ENCODE peak calls at places on chromosomes 16 and 17, in six cellular contexts. B is GM04503, I is T1000, P is RPMI8226, H is mesendoderm, U is left ventricle myocardium superior. W is an unnamed sample.

GRCh38 chr17:13395346-13395745 is 206.4 kb downstream of the HS3ST3A1 start:
- DNase-seq in B (no peak), I (no peak), P (no peak), H (no peak), U (no peak), W (no peak)

GRCh38 chr17:50861822-50862528 is 4.2 kb downstream of the TOB1 start:
- DNase-seq in B (no peak), I (no peak), P (no peak), H (no peak), U (no peak), W (no peak)

GRCh38 chr17:67218385-67218950 is 26.5 kb downstream of the HELZ start:
- DNase-seq in B (no peak), I (no peak), P (no peak), H (no peak), U (no peak), W (no peak)

GRCh38 chr17:42526031-42526444 is 10.0 kb upstream of the NAGLU start:
- DNase-seq in B (no peak), I (no peak), P (no peak), H (no peak), U (peak), W (no peak)

GRCh38 chr16:3348547-3349167 is 7.0 kb upstream of the OR2C1 start:
- DNase-seq in B (no peak), I (no peak), P (peak), H (no peak), U (no peak), W (no peak)

GRCh38 chr16:75230471-75231110 is 11.8 kb downstream of the CTRB1 start:
- DNase-seq in B (no peak), I (no peak), P (no peak), H (no peak), U (no peak), W (no peak)

GRCh38 chr17:64418506-64419339 is 28.1 kb upstream of the PECAM1 start:
- DNase-seq in B (peak), I (peak), P (peak), H (peak), U (no peak), W (peak)

GRCh38 chr16:81846105-81846504 is 67.0 kb downstream of the PLCG2 start:
- DNase-seq in B (no peak), I (no peak), P (no peak), H (no peak), U (no peak), W (no peak)

GRCh38 chr17:9456265-9456664 is 119.4 kb downstream of the STX8 start:
- DNase-seq in B (no peak), I (no peak), P (peak), H (no peak), U (peak), W (no peak)

GRCh38 chr16:981695-982151 is at the start of gene SOX8:
- DNase-seq in B (no peak), I (no peak), P (no peak), H (no peak), U (no peak), W (no peak)

GRCh38 chr16:87931504-87931903 is 4.8 kb downstream of the CA5A start:
- DNase-seq in B (no peak), I (no peak), P (no peak), H (no peak), U (no peak), W (no peak)

GRCh38 chr16:57689772-57690558 is 4.6 kb upstream of the DRC7 start:
- DNase-seq in B (no peak), I (no peak), P (no peak), H (peak), U (no peak), W (no peak)